ENCODE peak calls at places on chromosomes 6 and 20, in five cellular contexts. One of them, this sample, is unnamed.

GRCh38 chr6:57109905-57110304 is 19.9 kb downstream of the ZNF451 start:
- DNase-seq in SK-N-SH: no peak
- DNase-seq in HepG2: no peak
- DNase-seq in HCT116: no peak
- DNase-seq in H1: no peak
- DNase-seq in this sample: no peak

GRCh38 chr20:20611165-20611564 is 101.3 kb downstream of the RALGAPA2 start:
- DNase-seq in H1: no peak
- DNase-seq in SK-N-SH: no peak
- DNase-seq in HepG2: peak
- DNase-seq in HCT116: no peak
- DNase-seq in this sample: no peak

GRCh38 chr6:112007805-112008204 is 46.1 kb upstream of the CCN6 start:
- DNase-seq in HepG2: no peak
- DNase-seq in HCT116: no peak
- DNase-seq in SK-N-SH: no peak
- DNase-seq in H1: no peak
- DNase-seq in this sample: no peak

GRCh38 chr6:111972714-111973678 is 80.9 kb upstream of the CCN6 start:
- DNase-seq in HepG2: no peak
- DNase-seq in HCT116: no peak
- DNase-seq in H1: no peak
- DNase-seq in SK-N-SH: peak
- DNase-seq in this sample: no peak

GRCh38 chr20:10040070-10040970 is 5.5 kb downstream of the ANKEF1 start:
- DNase-seq in SK-N-SH: no peak
- DNase-seq in HepG2: peak
- DNase-seq in HCT116: peak
- DNase-seq in H1: no peak
- DNase-seq in this sample: no peak

GRCh38 chr6:38149526-38149925 is 330.0 kb downstream of the ZFAND3 start:
- DNase-seq in H1: peak
- DNase-seq in SK-N-SH: no peak
- DNase-seq in HCT116: no peak
- DNase-seq in HepG2: no peak
- DNase-seq in this sample: no peak

GRCh38 chr6:161198781-161199505 is 74.9 kb downstream of the AGPAT4 start:
- DNase-seq in HepG2: no peak
- DNase-seq in H1: no peak
- DNase-seq in SK-N-SH: no peak
- DNase-seq in HCT116: no peak
- DNase-seq in this sample: no peak

GRCh38 chr6:166500246-166500645 is 86.2 kb downstream of the RAMACL start:
- DNase-seq in SK-N-SH: peak
- DNase-seq in H1: no peak
- DNase-seq in HepG2: no peak
- DNase-seq in HCT116: no peak
- DNase-seq in this sample: no peak

GRCh38 chr6:111551521-111552231 is 54.0 kb downstream of the TRAF3IP2 start:
- DNase-seq in H1: no peak
- DNase-seq in HCT116: no peak
- DNase-seq in HepG2: peak
- DNase-seq in SK-N-SH: no peak
- DNase-seq in this sample: peak

GRCh38 chr20:25084616-25085187 is 2.8 kb upstream of the VSX1 start:
- DNase-seq in HepG2: no peak
- DNase-seq in H1: peak
- DNase-seq in HCT116: no peak
- DNase-seq in SK-N-SH: no peak
- DNase-seq in this sample: no peak

GRCh38 chr20:46809961-46810360 is 84.7 kb upstream of the EYA2 start:
- DNase-seq in H1: no peak
- DNase-seq in HepG2: no peak
- DNase-seq in HCT116: no peak
- DNase-seq in SK-N-SH: no peak
- DNase-seq in this sample: no peak

GRCh38 chr6:57013501-57013900 is 33.0 kb upstream of the KIAA1586 start:
- DNase-seq in H1: no peak
- DNase-seq in HepG2: no peak
- DNase-seq in SK-N-SH: no peak
- DNase-seq in HCT116: no peak
- DNase-seq in this sample: no peak

GRCh38 chr6:159311618-159312017 is 142.4 kb downstream of the FNDC1 start:
- DNase-seq in H1: no peak
- DNase-seq in SK-N-SH: no peak
- DNase-seq in HCT116: no peak
- DNase-seq in HepG2: no peak
- DNase-seq in this sample: peak

GRCh38 chr6:54681987-54682386 is 164.6 kb upstream of the FAM83B start:
- DNase-seq in HepG2: no peak
- DNase-seq in SK-N-SH: no peak
- DNase-seq in HCT116: peak
- DNase-seq in H1: no peak
- DNase-seq in this sample: no peak

GRCh38 chr20:57244627-57245214 is 21.7 kb downstream of the BMP7 start:
- DNase-seq in HepG2: no peak
- DNase-seq in HCT116: no peak
- DNase-seq in SK-N-SH: peak
- DNase-seq in H1: peak
- DNase-seq in this sample: peak

GRCh38 chr6:39128106-39128505 is 13.1 kb upstream of the SAYSD1 start:
- DNase-seq in SK-N-SH: no peak
- DNase-seq in H1: no peak
- DNase-seq in HCT116: no peak
- DNase-seq in HepG2: no peak
- DNase-seq in this sample: no peak

GRCh38 chr6:82013561-82014275 is 233.8 kb downstream of the IBTK start:
- DNase-seq in HepG2: peak
- DNase-seq in SK-N-SH: no peak
- DNase-seq in HCT116: no peak
- DNase-seq in H1: no peak
- DNase-seq in this sample: no peak

GRCh38 chr20:56628873-56629463 is at the start of gene TFAP2C:
- DNase-seq in HepG2: no peak
- DNase-seq in HCT116: peak
- DNase-seq in SK-N-SH: peak
- DNase-seq in H1: peak
- DNase-seq in this sample: peak

GRCh38 chr6:83252717-83253116 is 59.6 kb downstream of the RWDD2A start:
- DNase-seq in HCT116: no peak
- DNase-seq in H1: no peak
- DNase-seq in HepG2: no peak
- DNase-seq in SK-N-SH: no peak
- DNase-seq in this sample: no peak

GRCh38 chr20:52047811-52048302 is 143.7 kb downstream of the ZFP64 start:
- DNase-seq in HepG2: no peak
- DNase-seq in SK-N-SH: no peak
- DNase-seq in HCT116: no peak
- DNase-seq in H1: peak
- DNase-seq in this sample: no peak

GRCh38 chr6:37354526-37355384 is 972 bp downstream of the RNF8 start:
- DNase-seq in HepG2: no peak
- DNase-seq in H1: peak
- DNase-seq in SK-N-SH: peak
- DNase-seq in HCT116: no peak
- DNase-seq in this sample: peak

GRCh38 chr6:39476670-39477069 is 154.2 kb upstream of the KCNK16 start:
- DNase-seq in SK-N-SH: no peak
- DNase-seq in H1: no peak
- DNase-seq in HCT116: no peak
- DNase-seq in HepG2: no peak
- DNase-seq in this sample: no peak

GRCh38 chr6:148747145-148747492 is 289 bp downstream of the UST start:
- DNase-seq in HepG2: no peak
- DNase-seq in SK-N-SH: peak
- DNase-seq in HCT116: no peak
- DNase-seq in H1: no peak
- DNase-seq in this sample: peak

GRCh38 chr6:3740551-3741476 is 10.7 kb downstream of the PXDC1 start:
- DNase-seq in HCT116: no peak
- DNase-seq in H1: no peak
- DNase-seq in HepG2: no peak
- DNase-seq in SK-N-SH: no peak
- DNase-seq in this sample: no peak

GRCh38 chr6:106446287-106446885 is 85.9 kb downstream of the CRYBG1 start:
- DNase-seq in H1: no peak
- DNase-seq in SK-N-SH: peak
- DNase-seq in HepG2: no peak
- DNase-seq in HCT116: no peak
- DNase-seq in this sample: no peak

GRCh38 chr6:106445508-106445878 is 85.0 kb downstream of the CRYBG1 start:
- DNase-seq in HCT116: no peak
- DNase-seq in SK-N-SH: no peak
- DNase-seq in HepG2: no peak
- DNase-seq in H1: no peak
- DNase-seq in this sample: no peak

GRCh38 chr6:106442351-106442750 is 81.8 kb downstream of the CRYBG1 start:
- DNase-seq in HepG2: no peak
- DNase-seq in SK-N-SH: no peak
- DNase-seq in HCT116: no peak
- DNase-seq in H1: no peak
- DNase-seq in this sample: no peak

GRCh38 chr6:106446983-106447382 is 86.5 kb downstream of the CRYBG1 start:
- DNase-seq in SK-N-SH: no peak
- DNase-seq in HepG2: no peak
- DNase-seq in H1: no peak
- DNase-seq in HCT116: no peak
- DNase-seq in this sample: no peak

GRCh38 chr6:106444777-106445507 is 84.4 kb downstream of the CRYBG1 start:
- DNase-seq in H1: no peak
- DNase-seq in SK-N-SH: peak
- DNase-seq in HepG2: peak
- DNase-seq in HCT116: peak
- DNase-seq in this sample: peak
- TF ChIP-seq JUND in H1: no peak
- TF ChIP-seq JUND in SK-N-SH: no peak
- TF ChIP-seq JUND in HepG2: no peak
- TF ChIP-seq JUND in HCT116: no peak
- TF ChIP-seq JUND in this sample: no peak

DNA sequence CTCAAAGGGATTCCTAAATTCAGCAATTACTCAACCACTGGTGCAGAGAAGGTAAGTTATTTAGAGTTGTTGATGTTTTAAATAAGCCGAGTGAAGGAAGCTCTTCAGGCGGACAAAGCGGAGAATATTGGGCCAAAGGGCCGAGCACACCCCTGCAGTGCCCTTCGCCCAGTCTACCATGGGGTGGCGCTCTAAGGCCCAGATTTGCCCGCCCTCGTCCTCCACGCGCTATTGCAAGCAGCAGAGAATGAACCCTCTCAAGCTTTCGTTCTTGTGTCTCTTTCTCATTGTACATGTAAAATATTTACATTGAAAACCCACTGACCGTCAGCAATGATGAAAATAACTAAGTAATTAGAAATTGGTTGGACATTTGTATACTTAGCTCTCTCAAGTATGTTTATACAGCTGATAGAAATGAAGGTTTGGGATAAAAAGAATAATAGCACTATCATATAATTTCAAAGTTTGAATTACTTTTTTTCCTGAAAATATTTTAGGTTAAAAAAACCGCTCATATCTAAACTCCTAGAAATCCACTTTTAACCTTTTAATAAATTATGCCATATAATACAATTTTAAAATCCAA is 195.0 kb upstream of the CEP162 start:
- DNase-seq in H1: peak
- DNase-seq in HCT116: peak
- DNase-seq in HepG2: peak
- DNase-seq in SK-N-SH: peak
- DNase-seq in this sample: no peak
- TF ChIP-seq JUND in H1: no peak
- TF ChIP-seq JUND in HCT116: no peak
- TF ChIP-seq JUND in HepG2: no peak
- TF ChIP-seq JUND in SK-N-SH: no peak
- TF ChIP-seq JUND in this sample: no peak

GRCh38 chr6:157095084-157095483 is 228.2 kb downstream of the TMEM242 start:
- DNase-seq in HCT116: no peak
- DNase-seq in HepG2: no peak
- DNase-seq in H1: no peak
- DNase-seq in SK-N-SH: no peak
- DNase-seq in this sample: no peak
- TF ChIP-seq JUND in HCT116: no peak
- TF ChIP-seq JUND in HepG2: no peak
- TF ChIP-seq JUND in H1: no peak
- TF ChIP-seq JUND in SK-N-SH: no peak
- TF ChIP-seq JUND in this sample: no peak

GRCh38 chr20:2323051-2323450 is 27.2 kb downstream of the TGM3 start:
- DNase-seq in H1: no peak
- DNase-seq in SK-N-SH: no peak
- DNase-seq in HCT116: no peak
- DNase-seq in HepG2: no peak
- DNase-seq in this sample: no peak

GRCh38 chr20:2316847-2317495 is 21.2 kb downstream of the TGM3 start:
- DNase-seq in H1: no peak
- DNase-seq in HCT116: no peak
- DNase-seq in SK-N-SH: no peak
- DNase-seq in HepG2: no peak
- DNase-seq in this sample: no peak

GRCh38 chr20:2315440-2315778 is 19.6 kb downstream of the TGM3 start:
- DNase-seq in HepG2: no peak
- DNase-seq in H1: no peak
- DNase-seq in HCT116: no peak
- DNase-seq in SK-N-SH: no peak
- DNase-seq in this sample: no peak

GRCh38 chr20:2326046-2326445 is 30.2 kb downstream of the TGM3 start:
- DNase-seq in H1: no peak
- DNase-seq in HepG2: no peak
- DNase-seq in HCT116: no peak
- DNase-seq in SK-N-SH: no peak
- DNase-seq in this sample: no peak

GRCh38 chr20:2320813-2321658 is 25.2 kb downstream of the TGM3 start:
- DNase-seq in HCT116: no peak
- DNase-seq in H1: no peak
- DNase-seq in SK-N-SH: no peak
- DNase-seq in HepG2: no peak
- DNase-seq in this sample: no peak
- TF ChIP-seq JUND in HCT116: no peak
- TF ChIP-seq JUND in H1: no peak
- TF ChIP-seq JUND in SK-N-SH: no peak
- TF ChIP-seq JUND in HepG2: no peak
- TF ChIP-seq JUND in this sample: no peak

DNA sequence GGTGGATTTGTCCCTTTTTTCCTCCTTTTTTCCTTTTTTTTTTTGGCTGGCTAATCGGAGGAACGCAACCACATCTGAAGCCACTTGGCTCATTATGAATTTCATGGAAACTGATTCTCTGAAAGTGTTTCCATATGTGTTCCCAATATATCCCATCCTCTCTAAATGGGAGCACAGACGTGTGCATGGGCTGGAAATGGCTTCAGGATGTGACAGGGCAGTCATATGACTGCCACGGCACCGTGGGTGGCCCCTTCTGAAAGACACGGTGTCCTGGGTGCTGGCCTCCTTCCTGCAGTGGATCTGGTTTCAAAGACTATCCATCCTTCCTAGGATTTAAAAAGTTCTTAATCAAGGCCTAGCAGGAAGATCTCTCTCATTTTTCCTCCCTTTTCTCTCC is 160.9 kb upstream of the SUPT3H start:
- DNase-seq in HepG2: no peak
- DNase-seq in SK-N-SH: no peak
- DNase-seq in H1: no peak
- DNase-seq in HCT116: no peak
- DNase-seq in this sample: no peak
- TF ChIP-seq JUND in HepG2: no peak
- TF ChIP-seq JUND in SK-N-SH: no peak
- TF ChIP-seq JUND in H1: no peak
- TF ChIP-seq JUND in HCT116: no peak
- TF ChIP-seq JUND in this sample: no peak